ENCODE peak calls at places on chromosomes 6 and 20, in six cellular contexts. One of them, this sample, is unnamed.

GRCh38 chr20:17698419-17698818 is 1.3 kb upstream of the BANF2 start:
- DNase-seq in NAMALWA: no peak
- DNase-seq in bronchial epithelial cell: no peak
- DNase-seq in dorsolateral prefrontal cortex: no peak
- DNase-seq in activated gamma-delta T cell treated with Interleukin-2 at 50 U/mL for 16 hours: no peak
- DNase-seq in RPMI8226: no peak
- DNase-seq in this sample: peak

GRCh38 chr6:162377735-162378134 is 349.8 kb downstream of the PRKN start:
- DNase-seq in NAMALWA: no peak
- DNase-seq in bronchial epithelial cell: no peak
- DNase-seq in dorsolateral prefrontal cortex: no peak
- DNase-seq in activated gamma-delta T cell treated with Interleukin-2 at 50 U/mL for 16 hours: no peak
- DNase-seq in RPMI8226: no peak
- DNase-seq in this sample: no peak

GRCh38 chr6:131852200-131852599 is 44.4 kb downstream of the ENPP1 start:
- DNase-seq in NAMALWA: no peak
- DNase-seq in bronchial epithelial cell: no peak
- DNase-seq in dorsolateral prefrontal cortex: no peak
- DNase-seq in activated gamma-delta T cell treated with Interleukin-2 at 50 U/mL for 16 hours: no peak
- DNase-seq in RPMI8226: no peak
- DNase-seq in this sample: no peak

GRCh38 chr6:131602913-131603312 is 25.1 kb downstream of the MED23 start:
- DNase-seq in NAMALWA: no peak
- DNase-seq in bronchial epithelial cell: peak
- DNase-seq in dorsolateral prefrontal cortex: no peak
- DNase-seq in activated gamma-delta T cell treated with Interleukin-2 at 50 U/mL for 16 hours: no peak
- DNase-seq in RPMI8226: no peak
- DNase-seq in this sample: no peak

GRCh38 chr20:52789716-52790115 is 182.4 kb upstream of the TSHZ2 start:
- DNase-seq in NAMALWA: no peak
- DNase-seq in bronchial epithelial cell: no peak
- DNase-seq in dorsolateral prefrontal cortex: no peak
- DNase-seq in activated gamma-delta T cell treated with Interleukin-2 at 50 U/mL for 16 hours: no peak
- DNase-seq in RPMI8226: no peak
- DNase-seq in this sample: no peak

GRCh38 chr20:47493175-47493953 is 8.3 kb upstream of the NCOA3 start:
- DNase-seq in NAMALWA: peak
- DNase-seq in bronchial epithelial cell: peak
- DNase-seq in dorsolateral prefrontal cortex: no peak
- DNase-seq in activated gamma-delta T cell treated with Interleukin-2 at 50 U/mL for 16 hours: peak
- DNase-seq in RPMI8226: peak
- DNase-seq in this sample: peak

GRCh38 chr6:7557652-7558051 is 16.2 kb downstream of the DSP start:
- DNase-seq in NAMALWA: no peak
- DNase-seq in bronchial epithelial cell: no peak
- DNase-seq in dorsolateral prefrontal cortex: no peak
- DNase-seq in activated gamma-delta T cell treated with Interleukin-2 at 50 U/mL for 16 hours: no peak
- DNase-seq in RPMI8226: no peak
- DNase-seq in this sample: no peak

GRCh38 chr20:46237736-46238135 is 70.6 kb downstream of the CDH22 start:
- DNase-seq in NAMALWA: no peak
- DNase-seq in bronchial epithelial cell: no peak
- DNase-seq in dorsolateral prefrontal cortex: no peak
- DNase-seq in activated gamma-delta T cell treated with Interleukin-2 at 50 U/mL for 16 hours: no peak
- DNase-seq in RPMI8226: no peak
- DNase-seq in this sample: no peak

This sample was measured in NCI-H69.